ENCODE peak calls at places on chromosomes 5 and 9, in eight cellular contexts. G is adrenal gland, R is GM13977, V is brain microvascular endothelial cell, X is epithelial cell of esophagus, Q is PC-3, M is transverse colon, W is GM13976. D is an unnamed sample.

GRCh38 chr5:138603521-138603920 is 28.3 kb upstream of the HSPA9 start:
- DNase-seq in V (peak), Q (no peak), G (peak), X (peak), M (no peak), R (peak), W (peak), D (no peak)

GRCh38 chr9:127336086-127336485 is 60.9 kb upstream of the SLC2A8 start:
- DNase-seq in W (no peak), Q (peak), V (no peak), X (no peak), M (no peak), G (no peak), R (no peak), D (no peak)

GRCh38 chr5:167743685-167744084 is 547.8 kb upstream of the WWC1 start:
- DNase-seq in V (peak), X (peak), M (no peak), W (no peak), R (no peak), G (no peak), Q (peak), D (peak)

GRCh38 chr5:80989883-80990282 is 29.7 kb downstream of the RASGRF2 start:
- DNase-seq in R (no peak), X (no peak), M (no peak), V (no peak), G (no peak), W (no peak), Q (no peak), D (no peak)

GRCh38 chr5:55620009-55620770 is 85.4 kb upstream of the PLPP1 start:
- DNase-seq in X (no peak), M (no peak), R (no peak), W (no peak), Q (peak), V (no peak), G (no peak), D (no peak)

GRCh38 chr5:125047871-125048270 is 301.4 kb upstream of the ZNF608 start:
- DNase-seq in G (no peak), M (no peak), R (no peak), W (no peak), Q (no peak), V (no peak), X (no peak), D (no peak)

GRCh38 chr5:101721543-101721942 is 574.5 kb downstream of the SLCO4C1 start:
- DNase-seq in R (no peak), W (no peak), M (no peak), V (no peak), Q (no peak), X (no peak), G (no peak), D (no peak)

GRCh38 chr9:15416880-15417279 is 5.8 kb upstream of the SNAPC3 start:
- DNase-seq in Q (peak), V (peak), R (peak), M (peak), W (peak), X (peak), G (peak), D (peak)

GRCh38 chr9:38371495-38371894 is 21.0 kb upstream of the ALDH1B1 start:
- DNase-seq in G (peak), R (peak), W (peak), V (no peak), Q (peak), M (peak), X (peak), D (peak)

GRCh38 chr9:134058716-134059115 is 9.1 kb downstream of the BRD3 start:
- DNase-seq in R (no peak), V (no peak), X (peak), M (no peak), W (no peak), G (peak), Q (peak), D (no peak)

GRCh38 chr9:115466784-115467183 is 348.8 kb upstream of the TNC start:
- DNase-seq in R (no peak), X (no peak), W (no peak), V (no peak), G (no peak), M (no peak), Q (no peak), D (no peak)

GRCh38 chr5:112346411-112347044 is 72.5 kb downstream of the EPB41L4A start:
- DNase-seq in V (no peak), R (no peak), X (no peak), G (no peak), M (no peak), W (no peak), Q (no peak), D (no peak)

GRCh38 chr9:109030426-109030825 is 17.1 kb upstream of the CTNNAL1 start:
- DNase-seq in Q (no peak), X (no peak), R (no peak), G (no peak), V (no peak), M (no peak), W (no peak), D (no peak)

GRCh38 chr9:8733096-8733954 is 933.7 kb upstream of the DMAC1 start:
- DNase-seq in Q (no peak), M (no peak), X (peak), G (peak), W (no peak), R (no peak), V (peak), D (no peak)

GRCh38 chr9:8736805-8737204 is 937.2 kb upstream of the DMAC1 start:
- DNase-seq in X (no peak), W (no peak), M (no peak), G (no peak), R (no peak), V (no peak), Q (no peak), D (no peak)

GRCh38 chr9:8730618-8731017 is 931.0 kb upstream of the DMAC1 start:
- DNase-seq in X (peak), R (no peak), Q (no peak), G (no peak), V (no peak), M (no peak), W (no peak), D (no peak)

GRCh38 chr9:8732367-8733075 is 932.9 kb upstream of the DMAC1 start:
- DNase-seq in V (no peak), M (no peak), X (no peak), W (no peak), G (no peak), R (no peak), Q (no peak), D (no peak)

GRCh38 chr9:8734760-8735159 is 935.2 kb upstream of the DMAC1 start:
- DNase-seq in X (no peak), Q (no peak), W (no peak), V (no peak), M (no peak), G (no peak), R (no peak), D (no peak)
- TF ChIP-seq CTCF in X (no peak), Q (no peak), W (no peak), V (no peak), M (no peak), G (no peak), R (no peak), D (no peak)

DNA sequence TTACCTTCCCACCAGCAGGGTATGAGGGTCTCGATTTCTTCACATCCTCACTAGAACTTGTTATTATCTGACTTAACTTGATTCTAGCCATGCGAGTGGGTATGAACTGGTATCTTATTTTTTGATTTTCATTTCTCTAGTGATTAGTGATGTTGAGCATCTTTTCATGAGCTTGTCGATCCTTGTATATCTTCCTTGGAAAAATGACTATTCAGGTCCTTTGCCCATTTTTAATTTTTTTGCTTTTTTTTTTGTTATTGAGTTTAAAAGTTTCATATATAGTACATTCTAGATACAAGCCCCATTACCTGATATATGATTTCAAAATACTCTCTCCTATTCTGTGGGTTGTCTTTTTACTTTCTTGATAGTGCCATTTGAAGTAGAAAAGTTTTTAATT is 61.5 kb downstream of the PHF2 start:
- DNase-seq in W (no peak), M (no peak), V (no peak), Q (no peak), G (no peak), X (no peak), R (no peak), D (no peak)
- TF ChIP-seq CTCF in W (no peak), M (no peak), V (no peak), Q (no peak), G (no peak), X (no peak), R (no peak), D (no peak)

GRCh38 chr9:133046900-133047295 is 14.9 kb upstream of the CEL start:
- DNase-seq in M (no peak), X (no peak), V (no peak), W (no peak), G (no peak), R (no peak), Q (no peak), D (no peak)

GRCh38 chr9:133050142-133050541 is 11.6 kb upstream of the CEL start:
- DNase-seq in Q (no peak), M (no peak), X (no peak), G (no peak), R (no peak), V (peak), W (no peak), D (no peak)

GRCh38 chr9:133049043-133049442 is 12.7 kb upstream of the CEL start:
- DNase-seq in X (no peak), V (no peak), M (no peak), W (peak), R (peak), Q (no peak), G (no peak), D (no peak)

GRCh38 chr9:133050781-133051180 is 11.0 kb upstream of the CEL start:
- DNase-seq in Q (no peak), R (peak), X (no peak), W (no peak), V (no peak), G (no peak), M (peak), D (no peak)

DNA sequence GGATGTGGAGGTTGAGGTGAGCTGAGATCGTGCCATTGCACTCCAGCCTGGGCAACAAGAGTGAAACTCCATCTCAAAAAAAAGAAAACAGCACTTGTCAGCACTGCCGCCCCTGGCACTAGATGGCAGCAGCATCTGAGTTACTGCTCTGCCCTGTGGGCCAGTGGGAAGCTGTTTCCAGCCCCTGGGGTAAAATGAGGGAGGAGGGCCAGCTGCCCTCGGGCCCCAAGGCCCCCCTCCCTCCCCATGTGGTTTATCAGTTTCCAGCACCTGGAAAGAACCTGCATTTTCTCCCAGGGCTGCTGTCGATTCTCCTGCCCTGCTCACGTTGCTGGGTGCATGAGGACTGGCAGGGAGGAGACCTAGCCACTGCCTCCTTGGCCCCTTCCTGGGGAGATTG is 13.2 kb upstream of the CEL start:
- DNase-seq in V (no peak), R (peak), M (peak), G (peak), Q (peak), W (peak), X (peak), D (peak)
- TF ChIP-seq CTCF in V (peak), R (peak), M (no peak), G (peak), Q (peak), W (peak), X (peak), D (no peak)

DNA sequence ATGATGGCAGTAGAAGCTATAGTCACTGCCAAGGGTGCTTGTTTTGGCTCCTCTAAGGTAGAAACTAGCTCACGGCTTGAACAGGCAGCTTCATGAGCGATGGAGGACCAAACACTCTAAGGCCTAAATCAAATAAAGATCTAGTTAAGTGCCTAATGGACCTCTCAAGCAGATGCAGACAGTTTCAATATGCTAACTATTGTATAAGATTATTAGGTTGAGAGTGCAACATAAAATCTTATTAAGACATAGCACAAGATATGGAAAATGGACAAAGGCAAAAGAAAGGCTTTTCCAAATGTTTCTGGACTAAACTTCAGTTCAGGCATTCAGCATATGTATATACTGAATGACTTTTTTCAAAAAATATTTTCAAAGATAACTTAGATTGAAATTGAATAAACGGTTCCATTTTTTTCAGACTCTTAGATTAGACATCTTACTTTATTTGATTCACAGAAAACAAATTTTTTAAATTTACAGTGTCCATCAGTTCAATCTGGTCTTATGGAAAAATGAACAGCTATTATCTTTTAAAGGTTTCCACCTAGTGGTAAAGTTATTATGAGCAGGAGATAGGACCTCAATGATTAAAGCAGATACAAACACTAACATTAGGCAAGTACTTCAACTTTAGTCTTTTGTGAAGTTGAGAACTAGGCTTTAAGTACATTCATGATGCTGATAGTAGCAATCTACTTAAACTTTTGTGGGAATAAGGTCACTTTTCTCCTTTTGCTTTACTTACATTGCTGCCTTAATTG is 1167.7 kb downstream of the MAT2B start:
- DNase-seq in Q (peak), V (no peak), M (no peak), R (no peak), W (peak), G (no peak), X (peak), D (no peak)
- TF ChIP-seq CTCF in Q (no peak), V (no peak), M (no peak), R (peak), W (no peak), G (no peak), X (peak), D (no peak)

GRCh38 chr9:97364769-97365490 is 47.0 kb upstream of the TDRD7 start:
- DNase-seq in M (no peak), G (no peak), Q (no peak), V (no peak), W (no peak), X (peak), R (no peak), D (no peak)

GRCh38 chr9:97366476-97366875 is 45.4 kb upstream of the TDRD7 start:
- DNase-seq in X (no peak), R (no peak), G (no peak), M (no peak), V (no peak), Q (no peak), W (no peak), D (no peak)

GRCh38 chr9:97365634-97366033 is 46.3 kb upstream of the TDRD7 start:
- DNase-seq in R (no peak), W (no peak), Q (no peak), X (no peak), G (no peak), V (no peak), M (no peak), D (no peak)

GRCh38 chr9:97367729-97368128 is 44.2 kb upstream of the TDRD7 start:
- DNase-seq in R (peak), Q (no peak), M (no peak), W (peak), V (no peak), G (no peak), X (no peak), D (no peak)

DNA sequence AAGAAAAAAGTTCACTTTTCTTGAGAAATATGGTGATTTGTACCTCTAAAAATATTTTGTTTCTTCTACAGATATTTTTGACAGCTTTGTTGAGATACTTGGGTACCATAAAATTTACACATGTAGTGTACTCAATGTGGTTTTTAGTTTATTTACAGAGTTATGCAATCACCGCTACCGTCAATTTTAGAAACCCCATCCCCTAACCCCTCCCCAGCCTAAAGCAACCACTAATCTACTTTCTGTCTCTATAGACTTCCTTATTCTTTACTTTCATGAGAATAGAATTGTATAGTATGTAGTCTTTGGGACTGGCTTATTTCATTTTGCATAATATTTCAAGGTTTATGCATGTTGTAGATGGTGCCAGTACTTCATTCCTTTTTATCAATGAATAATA is 45.0 kb upstream of the TDRD7 start:
- DNase-seq in M (no peak), Q (no peak), X (no peak), G (no peak), V (no peak), W (no peak), R (peak), D (no peak)
- TF ChIP-seq CTCF in M (no peak), Q (no peak), X (no peak), G (no peak), V (no peak), W (no peak), R (no peak), D (no peak)

D was measured in Calu3.